ENCODE peak calls at places on chromosomes 16 and 17, in seven cellular contexts. R is BE2C, B is colonic mucosa, J is spleen, X is uterus, I is kidney epithelial cell, N is heart right ventricle. P is an unnamed sample. For H3K36me3, the result is how much of the 10 kb centered on the place peaks cover.

GRCh38 chr17:69734656-69735055 is 320.2 kb downstream of the MAP2K6 start:
- DNase-seq in B (no peak), N (no peak), R (no peak), X (no peak), J (no peak), I (no peak), P (no peak)

GRCh38 chr17:21169496-21169895 is 42.7 kb downstream of the DHRS7B start:
- DNase-seq in X (no peak), I (no peak), R (no peak), J (no peak), N (no peak), B (no peak), P (no peak)

GRCh38 chr17:78300962-78301820 is 58.7 kb downstream of the SOCS3 start:
- DNase-seq in I (no peak), R (no peak), J (no peak), X (no peak), B (no peak), N (no peak), P (no peak)

GRCh38 chr16:57937861-57938260 is 33.1 kb downstream of the CNGB1 start:
- DNase-seq in J (no peak), R (no peak), B (no peak), X (no peak), I (no peak), N (no peak), P (no peak)

GRCh38 chr17:50890675-50891516 is 24.7 kb upstream of the TOB1 start:
- DNase-seq in X (no peak), B (no peak), J (no peak), I (no peak), R (no peak), N (no peak), P (no peak)

GRCh38 chr17:80822700-80823410 is 168.8 kb upstream of the CHMP6 start:
- DNase-seq in J (peak), N (no peak), I (no peak), R (no peak), X (peak), B (no peak), P (no peak)

GRCh38 chr17:64236827-64237403 is 26.1 kb downstream of the TEX2 start:
- DNase-seq in I (no peak), R (no peak), J (no peak), X (no peak), B (no peak), N (no peak), P (no peak)

GRCh38 chr17:52546990-52547389 is 388.5 kb upstream of the CA10 start:
- DNase-seq in X (no peak), R (no peak), J (no peak), I (no peak), N (no peak), B (no peak), P (no peak)

GRCh38 chr17:42202696-42203095 is 8.4 kb upstream of the GHDC start:
- DNase-seq in N (no peak), X (no peak), R (no peak), B (no peak), J (no peak), I (no peak), P (no peak)

GRCh38 chr17:58184308-58184985 is 8.1 kb upstream of the EPX start:
- DNase-seq in B (no peak), I (peak), R (no peak), J (no peak), X (no peak), N (no peak), P (no peak)

GRCh38 chr17:1474402-1475189 is 17.9 kb downstream of the MYO1C start:
- DNase-seq in R (no peak), J (no peak), N (no peak), I (no peak), X (no peak), B (no peak), P (no peak)

GRCh38 chr17:21397341-21398050 is 21.3 kb downstream of the KCNJ12 start:
- DNase-seq in N (no peak), I (no peak), R (no peak), B (no peak), X (peak), J (no peak), P (no peak)

GRCh38 chr16:17029602-17030350 is 441.0 kb downstream of the XYLT1 start:
- DNase-seq in N (no peak), I (no peak), X (no peak), J (no peak), B (no peak), R (no peak), P (no peak)

GRCh38 chr16:81493755-81494433 is 49.3 kb downstream of the CMIP start:
- DNase-seq in J (peak), X (peak), N (no peak), B (peak), R (no peak), I (peak), P (peak)

GRCh38 chr16:10876799-10877341 is at the start of gene CIITA:
- DNase-seq in X (peak), R (no peak), B (peak), J (peak), I (no peak), N (peak), P (peak)

GRCh38 chr17:8981443-8981842 is 15.9 kb upstream of the PIK3R5 start:
- DNase-seq in N (no peak), X (no peak), R (no peak), I (no peak), J (no peak), B (no peak), P (no peak)

GRCh38 chr16:65083181-65083845 is 38.5 kb downstream of the CDH11 start:
- DNase-seq in N (no peak), B (no peak), J (no peak), R (no peak), I (no peak), X (no peak), P (no peak)

GRCh38 chr17:40355123-40355803 is 9.3 kb downstream of the GJD3 start:
- DNase-seq in J (peak), R (peak), B (peak), N (peak), I (no peak), X (peak), P (peak)

GRCh38 chr17:68317458-68317857 is 26.2 kb downstream of the ARSG start:
- DNase-seq in R (no peak), J (no peak), B (no peak), N (no peak), X (no peak), I (no peak), P (no peak)

GRCh38 chr17:58343131-58343530 is 8.9 kb downstream of the SUPT4H1 start:
- DNase-seq in B (no peak), J (no peak), I (no peak), R (no peak), N (no peak), X (no peak), P (no peak)

GRCh38 chr16:34050787-34051320 is 591.4 kb downstream of the TP53TG3F start:
- DNase-seq in N (no peak), J (no peak), B (no peak), X (no peak), I (no peak), R (peak), P (no peak)

DNA sequence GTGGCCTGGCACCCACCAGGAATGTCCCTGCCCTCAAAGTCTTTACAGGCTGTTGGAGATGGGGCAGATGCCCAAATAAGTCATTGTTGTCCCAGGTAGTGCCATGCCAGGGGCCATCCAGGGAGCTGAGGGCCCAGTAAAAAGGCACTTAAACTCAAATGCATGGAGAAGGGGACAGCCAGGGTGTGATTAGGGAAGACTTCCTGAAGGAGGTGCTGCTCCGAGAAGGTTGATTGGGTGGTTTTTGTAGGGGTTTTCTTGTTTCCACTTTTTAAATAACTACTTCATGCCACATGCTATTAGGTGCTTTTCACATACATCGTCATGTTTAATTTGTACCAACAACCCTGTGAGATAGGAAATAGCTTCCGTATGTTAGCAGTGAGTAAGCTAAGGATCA is 66.9 kb downstream of the RAI1 start:
- DNase-seq in X (no peak), J (no peak), N (no peak), B (no peak), I (no peak), R (no peak), P (no peak)
- TF ChIP-seq CTCF in X (no peak), J (no peak), N (no peak), B (no peak), I (peak), R (peak), P (no peak)

GRCh38 chr16:47646914-47647313 is 185.8 kb downstream of the PHKB start:
- DNase-seq in I (no peak), J (no peak), R (no peak), X (no peak), N (no peak), B (no peak), P (no peak)
- H3K36me3 ChIP-seq in I (under half), J (under half), R (under half), X (under half), N (half or more), B (under half), P (half or more)

GRCh38 chr17:27552467-27552779 is 78.6 kb upstream of the LGALS9 start:
- DNase-seq in R (peak), N (no peak), B (no peak), X (no peak), J (no peak), I (no peak), P (no peak)
- TF ChIP-seq CTCF in R (no peak), N (no peak), B (no peak), X (no peak), J (no peak), I (no peak), P (no peak)

GRCh38 chr16:19694989-19695388 is 23.0 kb downstream of the KNOP1 start:
- DNase-seq in X (no peak), I (no peak), B (no peak), N (no peak), J (no peak), R (no peak), P (no peak)

GRCh38 chr16:19698480-19699465 is 19.3 kb downstream of the KNOP1 start:
- DNase-seq in I (no peak), R (no peak), N (no peak), B (no peak), X (no peak), J (no peak), P (no peak)

GRCh38 chr16:19697756-19698318 is 20.2 kb downstream of the KNOP1 start:
- DNase-seq in X (no peak), N (no peak), I (no peak), J (peak), B (peak), R (no peak), P (no peak)

GRCh38 chr16:19696961-19697360 is 21.1 kb downstream of the KNOP1 start:
- DNase-seq in B (no peak), J (peak), X (no peak), I (no peak), N (no peak), R (no peak), P (no peak)

DNA sequence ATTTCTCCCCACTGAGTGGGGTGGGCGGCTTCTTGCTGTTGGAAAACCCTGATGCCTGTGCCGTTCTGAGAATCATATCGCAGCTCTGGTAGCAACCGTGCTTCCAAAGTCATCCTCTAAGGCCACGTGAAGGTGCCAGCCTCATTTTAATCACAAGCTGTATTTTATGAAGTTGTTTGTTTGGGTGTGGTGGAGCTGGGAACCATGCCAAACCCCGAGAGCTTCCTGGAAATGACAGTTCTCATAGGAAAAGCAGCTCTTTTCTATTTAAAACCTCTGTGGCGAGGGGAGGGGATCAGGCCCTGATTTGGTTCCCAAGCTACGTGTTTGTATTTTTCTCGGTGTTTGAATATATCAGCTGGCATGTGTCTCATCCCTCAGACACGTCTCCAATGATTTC is 21.7 kb downstream of the KNOP1 start:
- DNase-seq in X (peak), J (peak), N (peak), B (peak), I (no peak), R (no peak), P (peak)
- H3K36me3 ChIP-seq in X (under half), J (under half), N (under half), B (under half), I (under half), R (under half), P (under half)

GRCh38 chr16:51524555-51525373 is 373.7 kb upstream of the SALL1 start:
- DNase-seq in B (no peak), I (no peak), R (no peak), N (no peak), J (no peak), X (no peak), P (no peak)
- TF ChIP-seq CTCF in B (no peak), I (peak), R (no peak), N (no peak), J (no peak), X (peak), P (no peak)

DNA sequence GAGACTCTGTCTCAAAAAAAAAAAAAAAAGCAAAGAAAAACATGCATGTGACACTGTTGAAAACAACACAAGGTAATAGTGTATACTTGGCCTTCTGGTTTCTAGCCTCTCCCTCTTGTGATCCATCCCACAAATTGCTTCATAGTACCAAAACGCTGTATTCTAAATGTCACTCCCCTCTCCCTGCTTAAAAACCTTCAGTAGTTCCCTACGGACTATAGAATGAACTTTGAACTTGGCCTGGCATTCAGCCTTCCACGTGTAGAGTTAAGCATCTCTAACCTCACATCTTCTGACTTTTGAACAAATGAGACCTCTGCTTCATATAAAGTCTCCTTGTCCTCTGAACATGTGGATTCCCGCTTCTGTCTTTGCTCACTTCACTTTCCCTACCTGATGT is 5.1 kb downstream of the ZNF821 start:
- DNase-seq in J (no peak), X (no peak), I (no peak), R (no peak), B (no peak), N (no peak), P (no peak)
- H3K36me3 ChIP-seq in J (under half), X (under half), I (under half), R (under half), B (under half), N (half or more), P (half or more)

DNA sequence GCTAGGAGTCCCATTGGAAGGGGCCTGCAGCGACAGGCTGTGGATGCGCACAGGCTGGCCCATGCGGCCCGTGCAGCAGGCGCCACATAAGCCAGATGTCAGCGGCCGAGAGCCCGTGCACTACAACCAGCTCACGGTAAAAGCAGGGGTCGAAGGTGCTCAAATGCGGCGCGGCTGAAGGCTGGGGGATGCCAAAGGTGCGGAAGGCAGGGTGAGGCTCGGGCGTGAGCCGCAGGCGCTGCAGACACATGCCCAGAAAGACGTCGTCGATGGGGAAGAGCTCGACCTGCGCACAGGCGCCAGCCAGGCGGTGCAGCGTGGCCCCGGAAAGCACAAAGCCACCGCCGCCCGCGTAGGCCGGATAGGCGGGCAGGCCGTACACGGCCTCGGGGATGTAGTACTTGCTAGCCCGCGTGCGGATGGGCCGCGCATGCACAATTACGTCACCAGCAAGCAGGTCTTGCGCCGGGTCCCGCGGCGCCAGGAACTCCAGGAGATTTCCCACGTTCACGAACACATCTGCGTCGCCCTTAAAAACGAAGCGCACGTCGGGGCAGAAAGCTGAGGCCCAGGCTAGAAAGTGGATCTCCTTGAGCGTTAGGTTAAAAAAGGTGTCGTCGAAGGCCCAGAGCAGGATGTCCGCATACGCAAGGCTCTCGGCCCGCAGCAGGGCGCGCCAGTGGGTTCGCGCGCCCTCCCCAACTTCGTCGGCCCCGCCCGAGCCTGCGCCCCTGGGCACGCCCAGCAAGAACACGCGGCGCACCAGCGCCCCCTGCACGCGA is 1.3 kb downstream of the B3GNT9 start:
- DNase-seq in I (no peak), J (peak), N (no peak), B (no peak), X (no peak), R (peak), P (no peak)
- TF ChIP-seq CTCF in I (no peak), J (no peak), N (no peak), B (no peak), X (no peak), R (no peak), P (no peak)

DNA sequence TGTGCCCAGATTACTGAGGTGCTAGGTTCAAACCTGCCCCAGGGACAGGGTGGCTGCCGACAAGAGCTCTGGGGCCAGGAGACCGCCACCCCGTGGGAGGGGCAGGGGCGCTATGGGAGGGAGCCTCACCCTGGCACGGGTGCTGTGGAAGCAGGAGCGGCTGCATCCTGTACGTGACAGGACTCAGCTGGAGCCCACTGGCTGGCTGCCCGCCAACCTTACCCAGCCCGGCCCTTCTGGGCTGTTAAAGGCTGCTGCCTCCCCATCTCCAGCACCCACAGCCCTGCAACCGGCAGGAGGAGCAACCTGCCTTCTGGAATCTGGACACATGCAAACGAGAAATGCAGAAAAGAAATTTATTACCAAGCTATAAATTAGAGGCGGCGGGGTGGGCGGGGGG is 11.2 kb downstream of the PAM16 start:
- DNase-seq in I (no peak), X (peak), N (peak), J (peak), R (peak), B (no peak), P (no peak)
- H3K36me3 ChIP-seq in I (under half), X (under half), N (under half), J (under half), R (under half), B (under half), P (under half)

GRCh38 chr17:13140750-13141149 is 122.9 kb upstream of the ELAC2 start:
- DNase-seq in N (no peak), R (no peak), X (no peak), I (no peak), J (no peak), B (no peak), P (no peak)
- TF ChIP-seq CTCF in N (no peak), R (no peak), X (no peak), I (no peak), J (no peak), B (no peak), P (no peak)